ENCODE peak calls at places on chromosome 19, in ten cellular contexts. F is heart right ventricle, V is right lobe of liver, W is kidney epithelial cell, U is WTC11, S is RWPE1, C is GM13976, L is endothelial cell, B is ascending aorta, K is pancreas. O is an unnamed sample.
A peak's percentile ranks its signal among the peaks of the same experiment; 100 is the strongest.

GRCh38 chr19:6721773-6722172 is 1.3 kb upstream of the C3 start:
- DNase-seq in F (no peak), V (no peak), W (no peak), U (no peak), S (no peak), C (peak; percentile 78), L (no peak), B (no peak), K (no peak), O (peak; percentile 77)

GRCh38 chr19:38392707-38393308 is 4.3 kb downstream of the SPRED3 start:
- DNase-seq in F (no peak), V (no peak), W (no peak), U (no peak), S (no peak), C (no peak), L (no peak), B (no peak), K (no peak), O (no peak)

GRCh38 chr19:37977992-37978391 is 71.0 kb downstream of the SIPA1L3 start:
- DNase-seq in F (no peak), V (no peak), W (no peak), U (no peak), S (no peak), C (no peak), L (peak; percentile 30), B (no peak), K (no peak), O (no peak)

GRCh38 chr19:13172335-13173128 is 22.3 kb downstream of the IER2 start:
- DNase-seq in F (peak; percentile 78), V (peak; percentile 86), W (no peak), U (no peak), S (peak; percentile 82), C (peak; percentile 36), L (no peak), B (peak; percentile 80), K (peak; percentile 73), O (peak; percentile 63)

GRCh38 chr19:32676186-32676894 is 692 bp downstream of the RGS9BP start:
- DNase-seq in F (peak; percentile 30), V (no peak), W (no peak), U (peak; percentile 55), S (no peak), C (peak; percentile 40), L (peak; percentile 20), B (no peak), K (peak; percentile 31), O (peak; percentile 57)

GRCh38 chr19:44617481-44617880 is 4.1 kb downstream of the IGSF23 start:
- DNase-seq in F (no peak), V (no peak), W (no peak), U (no peak), S (no peak), C (no peak), L (no peak), B (no peak), K (no peak), O (no peak)

GRCh38 chr19:53193534-53194222 is 520 bp upstream of the ZNF665 start:
- DNase-seq in F (no peak), V (no peak), W (no peak), U (no peak), S (no peak), C (no peak), L (no peak), B (no peak), K (no peak), O (peak; percentile 24)

GRCh38 chr19:22545751-22546150 is 88.4 kb upstream of the ZNF492 start:
- DNase-seq in F (peak; percentile 21), V (peak; percentile 43), W (no peak), U (peak; percentile 36), S (no peak), C (peak; percentile 32), L (peak; percentile 9), B (no peak), K (peak; percentile 45), O (no peak)

GRCh38 chr19:49340069-49340864 is 5.1 kb downstream of the CD37 start:
- DNase-seq in F (peak; percentile 81), V (peak; percentile 84), W (no peak), U (peak; percentile 60), S (peak; percentile 58), C (peak; percentile 96), L (no peak), B (no peak), K (peak; percentile 85), O (peak; percentile 92)

DNA sequence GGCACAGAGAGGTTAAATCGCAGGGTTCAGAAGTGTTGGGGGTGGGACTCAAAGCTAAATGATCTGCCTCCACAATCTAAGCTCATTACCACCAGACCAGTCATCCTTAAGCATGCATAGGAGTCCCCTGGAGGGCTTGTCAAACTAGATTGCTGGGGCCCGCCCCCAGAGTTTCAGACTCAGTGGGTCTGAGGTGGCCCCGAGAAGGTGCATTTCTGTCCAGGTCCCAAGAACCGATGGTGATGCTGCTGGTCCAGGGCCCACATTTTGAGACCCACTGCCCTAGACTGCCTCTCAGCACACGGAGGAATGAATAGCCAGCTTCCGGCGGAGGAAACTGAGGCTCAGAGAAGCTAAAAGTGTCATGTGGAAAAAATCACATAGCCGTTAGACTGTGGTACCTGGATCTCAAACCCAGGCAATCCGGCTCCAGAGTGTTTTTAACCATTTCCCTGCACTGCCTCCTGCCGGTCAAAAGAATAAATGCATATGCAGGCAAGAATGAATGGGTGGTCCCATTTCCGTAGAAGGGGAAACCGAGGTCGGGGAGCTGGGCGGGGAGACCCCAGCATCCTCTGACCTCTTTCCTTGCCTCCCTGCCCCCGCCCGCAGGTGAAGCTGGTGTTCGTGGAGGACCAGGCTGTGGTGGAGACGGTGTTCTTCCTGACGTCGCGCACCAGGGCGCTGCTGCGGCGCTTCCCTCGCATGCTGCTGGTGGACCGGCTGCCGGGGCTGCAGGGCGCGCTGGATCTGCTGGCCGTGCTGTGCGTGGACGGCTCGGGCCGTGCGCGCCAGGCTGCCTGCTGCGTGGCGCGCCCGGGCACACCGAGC is 23.8 kb downstream of the ZSWIM9 start:
- DNase-seq in F (no peak), V (no peak), W (no peak), U (peak; percentile 56), S (no peak), C (peak; percentile 56), L (peak; percentile 33), B (no peak), K (no peak), O (no peak)
- TF ChIP-seq CTCF in F (peak; percentile 32), V (peak; percentile 33), W (peak; percentile 51), U (peak; percentile 58), S (peak; percentile 34), C (peak; percentile 10), L (peak; percentile 80), B (no peak), K (peak; percentile 37), O (peak; percentile 72)

DNA sequence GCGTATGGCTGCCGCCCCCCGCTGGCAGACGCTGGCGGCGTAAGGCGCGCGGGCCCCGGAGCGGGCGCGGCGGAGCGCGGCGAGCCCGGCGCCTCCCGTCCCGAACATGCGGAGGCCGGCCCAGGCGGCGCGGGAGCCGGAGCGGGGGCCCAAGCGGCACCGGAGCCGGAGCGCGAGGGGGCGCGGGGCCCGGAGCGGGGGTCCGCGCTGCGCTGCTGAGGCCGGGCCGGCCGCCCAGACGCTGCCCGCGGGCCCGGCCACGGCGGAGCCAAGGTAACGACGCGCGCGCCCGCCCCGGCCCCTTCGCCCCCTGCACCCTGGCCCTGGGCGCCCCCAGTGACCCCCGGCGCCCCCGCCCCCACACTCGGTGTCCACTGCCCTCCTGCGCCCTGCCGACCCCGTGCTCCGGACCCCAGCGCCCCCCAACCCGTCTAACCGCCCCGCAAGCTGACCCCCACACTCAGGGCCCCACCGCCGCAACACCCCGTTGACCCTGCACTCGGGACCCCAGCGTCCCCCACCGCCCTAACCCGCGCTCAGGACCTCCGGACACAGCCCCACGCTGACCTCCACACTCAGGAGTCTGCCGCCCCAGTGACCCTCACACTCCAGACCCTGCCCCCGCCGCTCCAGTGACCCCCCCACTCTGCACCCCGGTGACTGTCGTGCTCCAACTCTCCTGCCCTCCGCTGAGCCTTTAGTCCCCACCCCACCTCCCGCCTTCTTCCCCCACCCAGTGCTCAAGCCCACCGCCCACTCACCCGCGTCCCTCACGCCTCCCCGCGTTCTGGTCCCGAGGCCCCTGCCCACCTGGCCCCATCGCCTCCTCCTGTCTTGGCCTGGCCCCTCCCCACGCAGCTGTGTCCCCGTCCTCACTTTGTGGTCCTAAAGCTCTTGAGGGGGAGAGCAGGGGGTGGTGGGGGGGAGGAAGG is at the start of gene CSNK1G2:
- DNase-seq in F (no peak), V (peak; percentile 51), W (no peak), U (no peak), S (no peak), C (no peak), L (no peak), B (no peak), K (peak; percentile 39), O (no peak)
- TF ChIP-seq CTCF in F (no peak), V (peak; percentile 53), W (no peak), U (no peak), S (peak; percentile 48), C (peak; percentile 62), L (no peak), B (peak; percentile 57), K (no peak), O (no peak)

GRCh38 chr19:36214388-36215275 is at the start of the genes ZNF146 and ZNF565:
- DNase-seq in F (peak; percentile 98), V (peak; percentile 99), W (peak; percentile 92), U (peak; percentile 98), S (peak; percentile 92), C (peak; percentile 95), L (peak; percentile 97), B (peak; percentile 96), K (peak; percentile 98), O (peak; percentile 99)
- TF ChIP-seq CTCF in F (no peak), V (no peak), W (no peak), U (no peak), S (no peak), C (no peak), L (no peak), B (no peak), K (no peak), O (no peak)

GRCh38 chr19:18742838-18743237 is 48.3 kb downstream of the COMP start:
- DNase-seq in F (no peak), V (no peak), W (no peak), U (no peak), S (no peak), C (no peak), L (no peak), B (no peak), K (no peak), O (no peak)
- TF ChIP-seq CTCF in F (no peak), V (no peak), W (no peak), U (no peak), S (no peak), C (no peak), L (no peak), B (no peak), K (no peak), O (no peak)

O was measured in GM06990.